ENCODE peak calls at places on chromosomes 7 and 10, in four cellular contexts. U, Y, E and C are unnamed samples.

GRCh38 chr7:36318116-36318515 is 71.5 kb upstream of the ANLN start:
- DNase-seq in U (no peak), Y (no peak), E (no peak), C (no peak)

GRCh38 chr7:369476-369980 is 79.6 kb downstream of the FOXL3 start:
- DNase-seq in U (no peak), Y (no peak), E (no peak), C (no peak)

GRCh38 chr10:4344544-4344994 is 481.4 kb upstream of the AKR1E2 start:
- DNase-seq in U (no peak), Y (peak), E (peak), C (no peak)

GRCh38 chr10:110239892-110240291 is 32.5 kb downstream of the MXI1 start:
- DNase-seq in U (no peak), Y (peak), E (no peak), C (no peak)

GRCh38 chr7:6271091-6271658 is 1.2 kb downstream of the CYTH3 start:
- DNase-seq in U (peak), Y (peak), E (peak), C (peak)

GRCh38 chr10:131656009-131656408 is 244.8 kb upstream of the PPP2R2D start:
- DNase-seq in U (no peak), Y (no peak), E (no peak), C (no peak)

GRCh38 chr10:99370993-99371392 is 41.8 kb downstream of the CNNM1 start:
- DNase-seq in U (no peak), Y (peak), E (peak), C (no peak)

GRCh38 chr10:15879663-15880062 is 19.4 kb upstream of the MINDY3 start:
- DNase-seq in U (no peak), Y (no peak), E (no peak), C (no peak)

GRCh38 chr7:117672433-117672832 is 192.6 kb downstream of the CFTR start:
- DNase-seq in U (no peak), Y (no peak), E (no peak), C (no peak)